ENCODE peak calls at places on chromosomes 7 and 10, in six cellular contexts. N is body of pancreas, M is SJSA1, F is spleen, W is tibial artery, D is OCI-LY7. V is an unnamed sample.
A peak's percentile ranks its signal among the peaks of the same experiment; 100 is the strongest.

GRCh38 chr7:41698726-41699125 is 4.2 kb downstream of the INHBA start:
- DNase-seq in M (peak; percentile 92), F (no peak), W (no peak), D (no peak), N (no peak), V (no peak)

GRCh38 chr7:44101966-44102845 is 1.9 kb upstream of the AEBP1 start:
- DNase-seq in N (no peak), D (no peak), M (no peak), F (peak; percentile 67), W (peak; percentile 85), V (peak; percentile 80)

GRCh38 chr10:54550016-54550415 is 251.0 kb downstream of the PCDH15 start:
- DNase-seq in M (no peak), D (no peak), F (no peak), N (no peak), W (no peak), V (no peak)

GRCh38 chr10:103660364-103661197 is 167.1 kb downstream of the NEURL1 start:
- DNase-seq in D (no peak), N (no peak), M (peak; percentile 86), F (peak; percentile 88), W (no peak), V (no peak)

GRCh38 chr7:16905300-16906044 is 23.7 kb upstream of the AGR3 start:
- DNase-seq in F (no peak), D (no peak), W (no peak), M (peak; percentile 90), N (no peak), V (no peak)

GRCh38 chr10:51257511-51258248 is 183.4 kb downstream of the PRKG1 start:
- DNase-seq in N (no peak), D (no peak), F (no peak), W (no peak), M (no peak), V (no peak)

GRCh38 chr7:77331938-77332695 is 84.0 kb downstream of the GSAP start:
- DNase-seq in M (peak; percentile 76), W (peak; percentile 57), D (peak; percentile 81), N (peak; percentile 50), F (peak; percentile 79), V (peak; percentile 86)

GRCh38 chr7:90239050-90239449 is 5.9 kb upstream of the CFAP69 start:
- DNase-seq in M (no peak), W (no peak), N (no peak), D (no peak), F (no peak), V (no peak)

GRCh38 chr7:30802812-30803211 is 31.6 kb downstream of the MINDY4 start:
- DNase-seq in N (no peak), F (no peak), W (no peak), M (no peak), D (no peak), V (no peak)

GRCh38 chr10:30583778-30584415 is 45.7 kb downstream of the LYZL2 start:
- DNase-seq in F (no peak), M (peak; percentile 50), N (peak; percentile 81), W (peak; percentile 70), D (peak; percentile 39), V (no peak)

DNA sequence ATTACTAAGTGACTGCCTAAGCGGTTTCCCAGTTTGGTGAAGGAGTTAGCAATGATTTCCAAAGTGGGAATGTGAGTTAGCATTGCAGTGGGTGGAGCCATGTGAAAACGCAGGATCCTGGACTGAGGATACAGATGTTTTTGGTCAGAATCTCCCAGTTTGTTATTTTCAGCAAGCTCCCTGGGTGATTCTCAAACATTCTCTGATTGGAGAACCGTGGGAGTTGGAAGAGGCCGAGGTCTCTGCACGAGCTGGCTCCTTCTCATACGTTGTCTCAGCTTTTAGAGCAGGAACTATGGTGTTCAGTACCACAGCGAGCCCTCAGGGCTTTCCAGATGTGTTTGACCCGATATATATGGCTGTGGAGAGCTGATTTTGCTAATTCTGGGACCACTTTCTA is 396.6 kb upstream of the NPVF start:
- DNase-seq in N (peak; percentile 17), F (no peak), W (peak; percentile 51), D (no peak), M (no peak), V (no peak)
- H3K27ac ChIP-seq in N (no peak overlapping the region), F (peak overlapping the region; percentile 80), W (peak overlapping the region; percentile 68), D (no peak overlapping the region), M (no peak overlapping the region), V (peak overlapping the region; percentile 39)

DNA sequence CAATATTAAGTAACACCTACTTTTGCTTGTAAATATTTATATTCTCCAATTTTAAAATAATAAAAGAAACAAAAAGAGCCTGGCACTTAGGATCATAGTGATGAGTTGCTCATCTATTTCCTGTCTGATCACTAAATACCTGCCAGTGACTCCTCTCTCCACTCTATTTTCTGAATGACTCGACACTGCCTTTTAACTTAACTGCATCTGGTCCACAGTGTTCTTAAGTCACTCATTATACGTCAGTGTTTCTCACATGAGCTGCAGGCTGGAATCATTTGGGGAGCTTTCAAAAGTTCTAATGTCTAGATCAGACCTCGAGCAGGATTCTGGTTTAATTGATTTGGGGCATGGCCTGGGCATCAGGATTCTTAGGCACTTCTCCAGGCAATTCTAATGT is 78.0 kb upstream of the AGBL3 start:
- DNase-seq in D (no peak), N (no peak), F (no peak), M (no peak), W (no peak), V (no peak)
- H3K4me1 ChIP-seq in D (no peaks in the 10 kb centered on the region), N (peaks cover 17% of the 10 kb centered on the region), F (peaks cover 3% of the 10 kb centered on the region), M (peaks cover 3% of the 10 kb centered on the region), W (peaks cover 77% of the 10 kb centered on the region), V (peaks cover 67% of the 10 kb centered on the region)

DNA sequence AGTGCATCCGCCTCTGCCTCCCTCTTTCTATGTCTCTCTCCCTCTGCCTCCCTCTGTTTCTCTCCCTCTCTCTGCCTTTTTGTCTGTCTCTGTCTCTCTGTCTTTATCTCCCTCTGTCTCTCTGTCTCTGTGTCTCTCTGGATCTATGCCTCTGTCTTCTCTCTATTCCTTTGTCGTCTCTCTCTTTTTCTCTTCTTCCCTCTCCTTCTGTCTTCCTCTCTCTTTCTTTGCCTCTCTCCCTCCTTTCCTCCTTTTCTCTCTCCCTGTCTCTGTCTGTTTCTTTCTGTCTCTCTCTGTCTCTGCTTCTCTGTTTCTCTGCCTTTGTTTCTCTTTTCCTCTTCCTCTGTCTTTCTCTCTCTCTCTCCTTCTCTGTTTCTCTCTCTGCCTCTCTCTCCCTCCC is 678.8 kb upstream of the NRP1 start:
- DNase-seq in M (no peak), D (no peak), W (no peak), F (no peak), N (no peak), V (no peak)
- H3K27ac ChIP-seq in M (no peak overlapping the region), D (no peak overlapping the region), W (no peak overlapping the region), F (no peak overlapping the region), N (no peak overlapping the region), V (no peak overlapping the region)

DNA sequence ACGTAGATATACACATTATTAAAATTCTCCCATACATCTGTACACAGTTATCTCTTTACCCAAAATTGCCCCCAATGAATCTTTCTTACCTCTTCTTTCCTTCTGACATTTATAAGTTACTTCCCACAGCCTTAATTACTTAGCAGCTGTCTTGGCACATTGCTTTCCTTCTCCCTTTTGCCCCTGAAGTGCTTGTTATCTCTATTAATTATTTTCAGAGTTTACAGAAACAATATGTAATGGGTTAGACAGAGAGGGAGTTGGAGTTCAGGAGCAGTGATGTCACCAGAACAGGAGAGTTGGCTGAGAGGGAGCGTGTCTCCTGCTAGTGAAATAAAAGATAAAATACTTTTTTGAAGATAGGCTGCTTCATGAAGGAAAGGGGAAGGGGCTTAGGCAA is 57.4 kb downstream of the ITGB8 start:
- DNase-seq in W (no peak), N (no peak), M (no peak), D (no peak), F (no peak), V (no peak)
- H3K4me1 ChIP-seq in W (no peaks in the 10 kb centered on the region), N (peaks cover 19% of the 10 kb centered on the region), M (no peaks in the 10 kb centered on the region), D (no peaks in the 10 kb centered on the region), F (no peaks in the 10 kb centered on the region), V (no peaks in the 10 kb centered on the region)

DNA sequence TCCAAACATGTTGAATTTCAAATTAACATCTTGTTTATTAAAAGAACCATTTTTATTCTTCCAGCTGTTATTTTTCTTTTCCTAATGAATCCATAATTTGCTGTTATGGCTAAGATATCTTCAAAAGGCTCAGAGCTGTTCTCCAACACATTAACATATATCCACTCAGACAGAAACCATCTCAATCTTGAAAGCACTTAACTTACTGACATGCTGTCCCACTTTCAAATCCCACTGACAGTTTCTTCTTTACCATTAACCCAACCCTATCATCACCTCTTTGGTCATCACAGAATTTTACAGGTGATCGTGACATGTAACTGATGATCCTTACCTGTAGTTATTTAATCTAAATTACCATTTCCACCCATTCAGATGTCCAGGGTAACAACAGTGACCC is 75.5 kb upstream of the AFAP1L2 start:
- DNase-seq in D (no peak), W (no peak), F (no peak), M (no peak), N (no peak), V (no peak)
- H3K27ac ChIP-seq in D (no peak overlapping the region), W (no peak overlapping the region), F (no peak overlapping the region), M (no peak overlapping the region), N (no peak overlapping the region), V (no peak overlapping the region)

GRCh38 chr10:98610855-98611254 is 164.1 kb upstream of the HPS1 start:
- DNase-seq in M (no peak), W (peak; percentile 26), D (no peak), F (no peak), N (no peak), V (no peak)
- H3K4me1 ChIP-seq in M (no peaks in the 10 kb centered on the region), W (peaks cover 22% of the 10 kb centered on the region), D (no peaks in the 10 kb centered on the region), F (no peaks in the 10 kb centered on the region), N (no peaks in the 10 kb centered on the region), V (no peaks in the 10 kb centered on the region)

GRCh38 chr10:77637474-77637985 is at the start of gene KCNMA1:
- DNase-seq in M (peak; percentile 46), N (peak; percentile 34), F (peak; percentile 83), W (no peak), D (no peak), V (no peak)
- H3K27ac ChIP-seq in M (no peak within 1 kb of the TSS), N (no peak within 1 kb of the TSS), F (peak within 1 kb of the TSS; percentile 41), W (peak within 1 kb of the TSS; percentile 94), D (no peak within 1 kb of the TSS), V (peak within 1 kb of the TSS; percentile 86)

GRCh38 chr10:95421782-95422181 is 131.0 kb upstream of the PDLIM1 start:
- DNase-seq in F (no peak), W (no peak), M (no peak), N (no peak), D (no peak), V (no peak)
- H3K4me1 ChIP-seq in F (no peaks in the 10 kb centered on the region), W (peaks cover 78% of the 10 kb centered on the region), M (no peaks in the 10 kb centered on the region), N (peaks cover 12% of the 10 kb centered on the region), D (no peaks in the 10 kb centered on the region), V (peaks cover 19% of the 10 kb centered on the region)

V was measured in ascending aorta.